ENCODE peak calls at places on chromosomes 3 and 15, in eight cellular contexts. X is uterus, H is LNCaP clone FGC, P is lower leg skin, E is iPS DF 6.9, K is GM23338, S is HL-60, M is adipocyte. G is an unnamed sample.

GRCh38 chr3:113747719-113748046 is 848 bp downstream of the ATP6V1A start:
- DNase-seq in X (no peak), H (no peak), P (no peak), E (no peak), K (no peak), S (no peak), M (peak), G (no peak)

GRCh38 chr3:170414202-170414663 is 4.4 kb upstream of the CLDN11 start:
- DNase-seq in X (peak), H (peak), P (no peak), E (no peak), K (peak), S (peak), M (peak), G (peak)

GRCh38 chr3:187101184-187102072 is 37.9 kb downstream of the RPL39L start:
- DNase-seq in X (peak), H (peak), P (peak), E (no peak), K (no peak), S (no peak), M (peak), G (no peak)

GRCh38 chr3:187640823-187641135 is 29.4 kb downstream of the SST start:
- DNase-seq in X (no peak), H (no peak), P (no peak), E (no peak), K (no peak), S (no peak), M (no peak), G (no peak)

GRCh38 chr3:110526732-110527727 is 544.6 kb upstream of the NECTIN3 start:
- DNase-seq in X (no peak), H (no peak), P (no peak), E (no peak), K (peak), S (no peak), M (peak), G (no peak)

GRCh38 chr15:60554494-60554893 is 75.6 kb upstream of the ICE2 start:
- DNase-seq in X (no peak), H (no peak), P (no peak), E (no peak), K (no peak), S (no peak), M (no peak), G (no peak)

GRCh38 chr3:128433630-128434185 is 33.0 kb downstream of the DNAJB8 start:
- DNase-seq in X (no peak), H (no peak), P (no peak), E (no peak), K (peak), S (no peak), M (no peak), G (peak)

GRCh38 chr15:37792351-37792750 is 142.1 kb upstream of the TMCO5A start:
- DNase-seq in X (no peak), H (no peak), P (no peak), E (no peak), K (no peak), S (no peak), M (no peak), G (no peak)

GRCh38 chr15:66252411-66253295 is 897 bp downstream of the MEGF11 start:
- DNase-seq in X (no peak), H (no peak), P (no peak), E (no peak), K (peak), S (no peak), M (peak), G (peak)

GRCh38 chr3:18988619-18989229 is 159.6 kb upstream of the KCNH8 start:
- DNase-seq in X (no peak), H (peak), P (no peak), E (no peak), K (peak), S (no peak), M (peak), G (peak)

GRCh38 chr3:63975705-63976104 is 47.6 kb downstream of the PSMD6 start:
- DNase-seq in X (peak), H (no peak), P (peak), E (no peak), K (no peak), S (no peak), M (peak), G (no peak)

GRCh38 chr3:98855811-98856400 is 45.6 kb downstream of the DCBLD2 start:
- DNase-seq in X (no peak), H (no peak), P (no peak), E (no peak), K (no peak), S (no peak), M (peak), G (no peak)

GRCh38 chr15:39573287-39573686 is 7.6 kb upstream of the THBS1 start:
- DNase-seq in X (no peak), H (no peak), P (no peak), E (no peak), K (no peak), S (no peak), M (no peak), G (no peak)

GRCh38 chr3:127158614-127159221 is 34.2 kb upstream of the PRR23E start:
- DNase-seq in X (no peak), H (no peak), P (peak), E (no peak), K (peak), S (no peak), M (peak), G (peak)

GRCh38 chr3:188680189-188680588 is 491.6 kb upstream of the TPRG1 start:
- DNase-seq in X (no peak), H (no peak), P (no peak), E (no peak), K (no peak), S (no peak), M (peak), G (no peak)

GRCh38 chr15:101059381-101060341 is 140.5 kb downstream of the LRRK1 start:
- DNase-seq in X (no peak), H (no peak), P (peak), E (no peak), K (no peak), S (no peak), M (no peak), G (peak)

GRCh38 chr3:179045719-179046402 is 25.7 kb downstream of the ZMAT3 start:
- DNase-seq in X (no peak), H (no peak), P (no peak), E (no peak), K (no peak), S (no peak), M (no peak), G (no peak)
- H3K4me3 ChIP-seq in X (no peak), H (no peak), P (no peak), E (no peak), K (no peak), S (no peak), M (no peak), G (no peak)

GRCh38 chr3:149378420-149379388 is 1.3 kb upstream of the TM4SF1 start:
- DNase-seq in X (no peak), H (peak), P (no peak), E (no peak), K (no peak), S (no peak), M (no peak), G (no peak)
- H3K4me3 ChIP-seq in X (no peak), H (peak), P (no peak), E (no peak), K (no peak), S (no peak), M (no peak), G (no peak)

GRCh38 chr15:90394702-90395442 is 6.8 kb downstream of the IQGAP1 start:
- DNase-seq in X (no peak), H (no peak), P (no peak), E (no peak), K (no peak), S (no peak), M (no peak), G (no peak)

GRCh38 chr15:90393040-90393439 is 5.0 kb downstream of the IQGAP1 start:
- DNase-seq in X (no peak), H (no peak), P (no peak), E (no peak), K (no peak), S (no peak), M (no peak), G (no peak)

GRCh38 chr15:90400005-90400758 is 12.1 kb downstream of the IQGAP1 start:
- DNase-seq in X (no peak), H (no peak), P (no peak), E (no peak), K (no peak), S (peak), M (no peak), G (no peak)

GRCh38 chr15:90394074-90394473 is 6.0 kb downstream of the IQGAP1 start:
- DNase-seq in X (no peak), H (no peak), P (no peak), E (no peak), K (no peak), S (no peak), M (no peak), G (no peak)

GRCh38 chr15:90396321-90396720 is 8.3 kb downstream of the IQGAP1 start:
- DNase-seq in X (no peak), H (no peak), P (no peak), E (no peak), K (no peak), S (no peak), M (no peak), G (no peak)
- H3K4me3 ChIP-seq in X (no peak), H (no peak), P (no peak), E (no peak), K (no peak), S (no peak), M (no peak), G (no peak)

GRCh38 chr15:96360581-96361308 is 30.2 kb downstream of the NR2F2 start:
- DNase-seq in X (peak), H (no peak), P (no peak), E (no peak), K (peak), S (no peak), M (no peak), G (peak)
- H3K4me3 ChIP-seq in X (peak), H (no peak), P (no peak), E (no peak), K (peak), S (no peak), M (peak), G (peak)

GRCh38 chr3:189789432-189789831 is 158.2 kb downstream of the TP63 start:
- DNase-seq in X (no peak), H (no peak), P (no peak), E (no peak), K (no peak), S (no peak), M (no peak), G (no peak)

GRCh38 chr3:189787622-189788021 is 156.4 kb downstream of the TP63 start:
- DNase-seq in X (no peak), H (no peak), P (no peak), E (no peak), K (no peak), S (no peak), M (peak), G (no peak)

GRCh38 chr3:189790658-189791057 is 159.5 kb downstream of the TP63 start:
- DNase-seq in X (no peak), H (no peak), P (no peak), E (no peak), K (no peak), S (no peak), M (no peak), G (no peak)

GRCh38 chr3:189787191-189787590 is 156.0 kb downstream of the TP63 start:
- DNase-seq in X (no peak), H (no peak), P (no peak), E (no peak), K (no peak), S (no peak), M (no peak), G (no peak)

DNA sequence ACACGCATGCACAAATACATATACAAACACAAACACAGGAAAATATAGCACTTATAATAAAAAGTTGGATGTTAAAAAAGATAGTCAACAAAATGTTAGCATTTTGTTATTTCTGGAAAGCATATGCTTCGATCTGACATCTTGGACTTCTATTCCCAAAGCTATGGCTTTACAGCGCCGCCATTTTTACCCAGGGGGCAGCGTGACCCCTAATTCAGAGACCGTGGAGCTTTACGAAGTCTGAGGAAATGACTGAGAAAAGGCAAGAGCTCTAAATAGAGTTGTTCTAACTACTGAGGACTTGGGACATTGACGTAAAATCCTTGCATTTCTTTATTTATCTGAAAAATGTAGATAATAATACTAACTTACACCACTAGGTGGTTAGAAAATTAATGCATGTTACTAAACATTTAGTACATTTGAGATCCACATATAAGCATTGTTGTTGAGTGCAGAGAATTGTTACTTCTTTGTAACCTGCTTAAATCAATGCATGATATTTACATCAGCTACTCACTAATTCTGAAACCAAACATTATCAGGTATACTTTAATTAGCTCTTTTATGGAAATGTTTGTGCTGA is 155.4 kb downstream of the TP63 start:
- DNase-seq in X (no peak), H (no peak), P (no peak), E (no peak), K (peak), S (no peak), M (no peak), G (no peak)
- H3K4me3 ChIP-seq in X (no peak), H (no peak), P (no peak), E (no peak), K (no peak), S (no peak), M (no peak), G (no peak)

DNA sequence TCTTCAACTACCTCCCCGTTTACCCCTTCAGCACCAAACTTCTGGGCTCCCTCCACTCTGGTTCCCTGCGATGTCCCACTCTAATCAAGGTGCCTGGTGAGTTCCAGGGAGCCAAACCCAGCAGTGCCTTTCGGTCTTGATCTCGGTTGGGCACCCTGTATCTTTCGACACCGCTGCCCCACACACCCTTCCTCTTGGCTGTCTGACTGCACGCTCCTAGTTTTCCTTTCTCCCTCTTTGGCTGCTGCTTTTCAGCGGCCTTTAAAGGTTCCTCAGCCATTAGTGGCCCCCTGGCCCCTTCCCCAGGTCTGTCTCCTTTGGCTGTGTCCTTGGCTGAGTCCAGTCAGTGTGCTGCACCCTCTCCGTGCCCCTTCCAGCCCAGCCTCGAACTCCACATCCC is 784 bp downstream of the TTLL3 start:
- DNase-seq in X (no peak), H (no peak), P (no peak), E (no peak), K (no peak), S (no peak), M (no peak), G (no peak)
- H3K4me3 ChIP-seq in X (peak), H (peak), P (peak), E (no peak), K (peak), S (no peak), M (peak), G (peak)

DNA sequence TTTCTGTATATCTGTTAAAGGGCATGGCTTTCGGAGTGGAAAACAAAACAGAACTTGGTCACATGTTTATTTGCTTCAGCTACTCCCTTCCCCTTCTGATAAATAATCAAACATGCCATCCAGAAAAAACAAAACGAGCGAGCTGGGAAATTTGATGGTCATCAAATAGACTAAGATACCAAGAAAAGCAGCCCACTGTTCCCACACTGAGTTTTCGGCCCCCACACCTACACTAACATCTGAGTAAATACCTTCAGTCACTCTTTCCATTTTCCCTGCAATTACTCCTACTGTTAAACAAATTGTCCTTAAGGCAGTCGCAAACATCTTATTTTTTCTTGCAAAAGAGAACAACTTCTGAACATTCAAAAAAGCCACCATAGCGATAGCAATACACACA is 454.6 kb downstream of the FOXP1 start:
- DNase-seq in X (no peak), H (no peak), P (no peak), E (no peak), K (no peak), S (no peak), M (peak), G (no peak)
- H3K4me3 ChIP-seq in X (peak), H (no peak), P (no peak), E (no peak), K (no peak), S (no peak), M (peak), G (no peak)

DNA sequence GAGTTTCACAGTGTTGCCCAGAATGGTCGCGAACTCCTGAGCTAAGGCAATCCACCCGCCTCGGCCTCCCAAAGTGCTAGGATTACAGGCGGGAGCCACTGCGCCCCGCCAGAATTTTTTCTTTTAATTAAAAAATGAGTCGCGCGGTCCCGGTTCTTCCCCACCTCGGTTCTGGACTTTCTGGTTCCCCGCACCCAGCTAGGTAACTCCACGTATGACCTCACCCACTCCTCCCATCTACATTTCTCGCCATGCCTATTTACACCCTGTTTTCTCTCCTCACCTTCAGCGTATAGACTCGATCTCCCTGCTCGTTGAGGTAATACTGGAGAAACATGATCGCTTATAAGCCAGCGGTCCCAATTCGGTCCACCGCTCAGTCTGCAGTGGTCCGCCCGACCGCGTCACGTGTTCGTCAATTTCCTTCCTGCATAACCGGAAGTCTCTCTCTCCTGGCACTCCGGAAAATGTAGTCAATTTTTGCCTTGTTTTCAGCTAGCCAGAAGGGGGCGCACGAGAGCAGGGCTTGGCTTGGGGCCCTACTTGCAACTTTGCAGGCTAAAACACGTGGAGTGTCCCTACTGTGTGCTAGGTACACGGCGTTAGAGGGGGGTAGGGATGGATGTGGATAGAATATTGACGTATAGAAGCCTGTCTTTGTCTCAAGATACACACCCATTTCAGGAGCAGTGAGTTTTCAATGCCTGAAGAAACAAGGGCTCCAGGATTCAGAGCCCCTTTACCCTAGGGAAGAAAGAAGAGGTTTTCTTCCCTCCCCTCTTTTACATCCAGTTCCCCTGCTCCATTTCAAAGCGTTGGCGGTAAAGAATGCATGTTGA is at the start of the genes NOP10 and NUTM1:
- DNase-seq in X (peak), H (peak), P (peak), E (peak), K (peak), S (peak), M (peak), G (peak)
- H3K4me3 ChIP-seq in X (peak), H (peak), P (peak), E (peak), K (peak), S (peak), M (peak), G (peak)

DNA sequence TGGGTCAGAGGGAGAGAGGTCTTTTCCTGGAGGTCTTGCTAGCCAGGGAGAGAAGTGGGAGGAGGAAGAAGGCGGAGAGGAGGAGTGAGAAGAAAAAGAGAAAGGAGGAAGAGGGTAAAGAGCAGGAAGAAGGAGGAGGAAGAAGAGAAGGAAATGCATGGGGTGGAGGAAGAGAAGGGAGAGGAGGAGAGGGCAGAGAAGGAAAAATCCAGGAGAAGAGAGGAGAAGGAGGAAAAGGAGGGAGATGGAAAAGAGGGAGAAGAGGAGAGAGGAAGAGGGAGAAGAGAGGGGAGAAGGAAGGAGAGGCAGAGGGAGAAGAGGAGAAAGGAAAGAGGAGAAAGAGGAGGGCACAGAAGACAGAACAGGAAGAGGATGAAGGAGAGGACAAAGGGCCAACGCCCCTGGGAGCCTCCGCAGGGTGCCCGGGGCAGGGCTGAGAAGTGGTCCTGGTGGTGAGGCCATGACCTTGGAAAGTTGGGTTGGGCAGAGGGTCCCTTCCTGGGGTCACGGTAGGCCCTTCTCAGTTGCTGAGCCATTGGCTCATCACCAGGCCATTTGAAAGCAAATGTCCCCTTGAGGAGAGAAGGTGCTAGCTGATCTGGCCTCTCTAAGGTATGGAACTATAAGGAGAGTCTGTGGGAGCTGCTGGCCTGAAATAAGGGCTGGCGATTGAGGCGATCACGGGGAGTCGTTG is 1.2 kb upstream of the SEMA3F start:
- DNase-seq in X (no peak), H (no peak), P (no peak), E (no peak), K (no peak), S (no peak), M (no peak), G (no peak)
- H3K4me3 ChIP-seq in X (no peak), H (peak), P (no peak), E (no peak), K (peak), S (no peak), M (no peak), G (peak)

G was measured in H7.